ENCODE peak calls at places on chromosomes 6 and 20, in five cellular contexts. K is coronary artery, T is heart right ventricle, M is breast epithelium, Q is adrenal gland. L is an unnamed sample.

GRCh38 chr6:159306134-159306537 is 136.9 kb downstream of the FNDC1 start:
- DNase-seq in K (no peak), T (no peak), M (no peak), Q (no peak), L (no peak)

GRCh38 chr6:3484240-3484639 is 27.4 kb upstream of the SLC22A23 start:
- DNase-seq in K (no peak), T (no peak), M (no peak), Q (no peak), L (no peak)

GRCh38 chr6:133701633-133702331 is 187.1 kb upstream of the TCF21 start:
- DNase-seq in K (no peak), T (peak), M (no peak), Q (no peak), L (no peak)

GRCh38 chr20:32973077-32973717 is 31.0 kb downstream of the SUN5 start:
- DNase-seq in K (peak), T (no peak), M (no peak), Q (no peak), L (no peak)

GRCh38 chr20:4666001-4666470 is 55.7 kb upstream of the PRND start:
- DNase-seq in K (no peak), T (no peak), M (no peak), Q (no peak), L (no peak)

GRCh38 chr20:62337558-62338293 is 29.4 kb downstream of the LAMA5 start:
- DNase-seq in K (no peak), T (no peak), M (no peak), Q (no peak), L (no peak)

GRCh38 chr6:152673233-152673632 is 24.5 kb upstream of the MYCT1 start:
- DNase-seq in K (no peak), T (no peak), M (no peak), Q (no peak), L (no peak)

GRCh38 chr6:158467923-158468322 is 92.0 kb upstream of the TMEM181 start:
- DNase-seq in K (no peak), T (no peak), M (no peak), Q (no peak), L (no peak)

GRCh38 chr6:282867-283416 is 9.3 kb upstream of the DUSP22 start:
- DNase-seq in K (no peak), T (no peak), M (no peak), Q (no peak), L (no peak)

GRCh38 chr6:123589973-123590372 is 46.8 kb downstream of the TRDN start:
- DNase-seq in K (no peak), T (no peak), M (no peak), Q (no peak), L (no peak)

GRCh38 chr20:8798505-8798904 is 270.4 kb upstream of the PLCB4 start:
- DNase-seq in K (no peak), T (peak), M (no peak), Q (no peak), L (no peak)

GRCh38 chr20:58389324-58389967 is 417 bp downstream of the VAPB start:
- DNase-seq in K (no peak), T (peak), M (no peak), Q (no peak), L (no peak)

GRCh38 chr6:21587925-21588811 is 5.4 kb upstream of the SOX4 start:
- DNase-seq in K (peak), T (peak), M (peak), Q (peak), L (peak)

GRCh38 chr6:45148278-45148677 is 179.9 kb upstream of the RUNX2 start:
- DNase-seq in K (no peak), T (no peak), M (no peak), Q (no peak), L (no peak)

GRCh38 chr6:109891924-109892323 is 86.2 kb upstream of the GPR6 start:
- DNase-seq in K (no peak), T (no peak), M (no peak), Q (no peak), L (no peak)

GRCh38 chr20:33030076-33030475 is 1.4 kb upstream of the BPIFB6 start:
- DNase-seq in K (no peak), T (no peak), M (no peak), Q (no peak), L (no peak)

GRCh38 chr6:167302074-167302473 is 11.0 kb downstream of the UNC93A start:
- DNase-seq in K (no peak), T (no peak), M (no peak), Q (no peak), L (no peak)

GRCh38 chr20:18397090-18397489 is 69.7 kb downstream of the DZANK1 start:
- DNase-seq in K (no peak), T (no peak), M (no peak), Q (no peak), L (no peak)

GRCh38 chr20:54654460-54654859 is 179.1 kb downstream of the DOK5 start:
- DNase-seq in K (no peak), T (no peak), M (no peak), Q (no peak), L (no peak)

GRCh38 chr6:38477680-38478260 is 162.0 kb downstream of the BTBD9 start:
- DNase-seq in K (no peak), T (no peak), M (no peak), Q (no peak), L (no peak)

GRCh38 chr6:213284-213683 is 79.0 kb upstream of the DUSP22 start:
- DNase-seq in K (no peak), T (no peak), M (no peak), Q (no peak), L (no peak)

GRCh38 chr20:32467506-32468312 is 109.6 kb downstream of the ASXL1 start:
- DNase-seq in K (no peak), T (no peak), M (no peak), Q (no peak), L (no peak)

GRCh38 chr20:23641936-23642751 is 4.4 kb upstream of the CST3 start:
- DNase-seq in K (no peak), T (no peak), M (no peak), Q (no peak), L (no peak)

GRCh38 chr20:64065062-64065972 is 2.3 kb downstream of the TCEA2 start:
- DNase-seq in K (no peak), T (no peak), M (no peak), Q (no peak), L (no peak)

GRCh38 chr20:34271961-34272360 is 30.7 kb downstream of the ASIP start:
- DNase-seq in K (no peak), T (no peak), M (peak), Q (no peak), L (no peak)

GRCh38 chr6:39182604-39183003 is 46.7 kb downstream of the KCNK5 start:
- DNase-seq in K (no peak), T (no peak), M (no peak), Q (no peak), L (no peak)

GRCh38 chr6:142326539-142326938 is 24.7 kb downstream of the ADGRG6 start:
- DNase-seq in K (no peak), T (no peak), M (no peak), Q (no peak), L (no peak)

GRCh38 chr6:84967389-84967788 is 203.0 kb upstream of the TBX18 start:
- DNase-seq in K (no peak), T (no peak), M (no peak), Q (peak), L (no peak)

GRCh38 chr6:31113861-31114539 is 600 bp upstream of the PSORS1C1 start:
- DNase-seq in K (no peak), T (no peak), M (peak), Q (no peak), L (no peak)

GRCh38 chr6:130677312-130677711 is 149.9 kb upstream of the SMLR1 start:
- DNase-seq in K (no peak), T (no peak), M (no peak), Q (no peak), L (no peak)

GRCh38 chr20:10970109-10970508 is 296.3 kb upstream of the JAG1 start:
- DNase-seq in K (no peak), T (no peak), M (no peak), Q (no peak), L (no peak)

GRCh38 chr6:13342414-13343019 is 14.2 kb upstream of the TBC1D7 start:
- DNase-seq in K (no peak), T (no peak), M (no peak), Q (no peak), L (no peak)

GRCh38 chr6:164188861-164189260 is 774.3 kb downstream of the QKI start:
- DNase-seq in K (no peak), T (no peak), M (no peak), Q (no peak), L (no peak)

GRCh38 chr6:38266921-38267354 is 372.8 kb downstream of the BTBD9 start:
- DNase-seq in K (no peak), T (no peak), M (no peak), Q (no peak), L (no peak)

GRCh38 chr6:119276211-119276610 is 73.3 kb downstream of the MAN1A1 start:
- DNase-seq in K (no peak), T (no peak), M (no peak), Q (no peak), L (no peak)

GRCh38 chr20:47989957-47990356 is 204.7 kb upstream of the SULF2 start:
- DNase-seq in K (no peak), T (no peak), M (peak), Q (no peak), L (no peak)

GRCh38 chr20:33915726-33916331 is 77.9 kb upstream of the RALY start:
- DNase-seq in K (no peak), T (no peak), M (no peak), Q (peak), L (no peak)

GRCh38 chr6:163149535-163149848 is 265.0 kb upstream of the QKI start:
- DNase-seq in K (no peak), T (no peak), M (no peak), Q (no peak), L (no peak)

GRCh38 chr6:32194825-32195651 is 2.6 kb upstream of the GPSM3 start:
- DNase-seq in K (peak), T (peak), M (peak), Q (no peak), L (no peak)

GRCh38 chr20:58408603-58409246 is 19.7 kb downstream of the VAPB start:
- DNase-seq in K (no peak), T (no peak), M (no peak), Q (no peak), L (no peak)

GRCh38 chr6:4928426-4928825 is 75.4 kb downstream of the RPP40 start:
- DNase-seq in K (no peak), T (no peak), M (no peak), Q (no peak), L (no peak)
- H3K27ac ChIP-seq in K (no peak), T (no peak), M (no peak), Q (no peak), L (no peak)

GRCh38 chr20:40713508-40713907 is 24.5 kb upstream of the MAFB start:
- DNase-seq in K (no peak), T (peak), M (no peak), Q (no peak), L (no peak)
- H3K4me3 ChIP-seq in K (no peak), T (no peak), M (no peak), Q (no peak), L (no peak)

GRCh38 chr6:2482773-2483172 is 237.4 kb upstream of the GMDS start:
- DNase-seq in K (no peak), T (no peak), M (no peak), Q (no peak), L (no peak)
- TF ChIP-seq CTCF in K (no peak), T (no peak), M (no peak), Q (no peak), L (no peak)

GRCh38 chr6:157058574-157058973 is 264.7 kb downstream of the TMEM242 start:
- DNase-seq in K (no peak), T (no peak), M (no peak), Q (no peak), L (no peak)

GRCh38 chr6:157059781-157060180 is 263.5 kb downstream of the TMEM242 start:
- DNase-seq in K (no peak), T (peak), M (peak), Q (no peak), L (no peak)

GRCh38 chr6:157061770-157062594 is 261.3 kb downstream of the TMEM242 start:
- DNase-seq in K (no peak), T (no peak), M (no peak), Q (no peak), L (no peak)

GRCh38 chr6:157063176-157063934 is 260.0 kb downstream of the TMEM242 start:
- DNase-seq in K (no peak), T (no peak), M (no peak), Q (no peak), L (no peak)

DNA sequence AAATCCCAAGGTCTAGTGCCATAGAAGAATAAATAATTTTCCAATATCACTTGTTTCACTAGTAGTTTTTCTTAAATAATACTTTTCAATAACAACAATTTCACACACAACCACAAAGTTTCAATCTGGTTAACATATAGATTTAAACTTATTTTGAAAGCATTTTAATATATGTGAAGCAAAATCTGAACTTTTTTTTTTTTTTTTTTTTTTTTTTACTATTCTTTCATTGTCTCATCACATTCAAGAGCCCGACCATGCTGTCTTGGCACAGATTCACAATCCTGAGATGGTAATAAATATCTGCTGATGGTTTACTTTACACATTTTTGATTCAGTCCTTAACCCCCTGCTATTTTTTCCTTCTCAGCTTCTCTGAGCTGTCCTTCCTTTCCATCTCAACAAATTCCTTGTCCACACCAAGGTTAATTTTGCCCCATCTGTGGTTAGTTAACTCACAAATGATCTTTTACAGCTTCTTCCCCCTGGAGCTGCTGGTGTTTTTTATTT is 262.8 kb downstream of the TMEM242 start:
- DNase-seq in K (no peak), T (no peak), M (no peak), Q (no peak), L (no peak)
- H3K27ac ChIP-seq in K (no peak), T (no peak), M (peak), Q (no peak), L (no peak)

GRCh38 chr6:108837236-108837971 is 10.8 kb upstream of the ARMC2 start:
- DNase-seq in K (no peak), T (no peak), M (no peak), Q (no peak), L (no peak)
- H3K4me3 ChIP-seq in K (no peak), T (no peak), M (no peak), Q (no peak), L (no peak)

DNA sequence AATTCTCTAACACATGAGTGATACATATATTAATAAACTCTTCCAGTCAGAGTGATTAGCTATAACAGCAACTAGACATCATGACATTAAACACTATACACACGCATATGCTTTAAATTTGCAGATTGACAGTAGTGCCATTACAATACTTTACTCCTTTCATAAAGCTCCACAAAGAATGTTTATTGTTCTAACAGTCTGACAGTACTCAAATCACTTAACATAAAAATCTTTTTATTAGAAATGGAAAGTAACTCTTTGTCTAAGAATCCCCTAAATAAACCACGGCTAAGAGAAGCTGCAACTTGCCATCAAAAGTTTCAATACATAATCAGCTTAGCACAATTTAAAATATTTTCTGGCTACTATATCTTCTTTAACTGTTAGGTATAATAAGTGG is 24.0 kb downstream of the SNX3 start:
- DNase-seq in K (no peak), T (no peak), M (no peak), Q (no peak), L (no peak)
- TF ChIP-seq CTCF in K (no peak), T (no peak), M (no peak), Q (no peak), L (no peak)

DNA sequence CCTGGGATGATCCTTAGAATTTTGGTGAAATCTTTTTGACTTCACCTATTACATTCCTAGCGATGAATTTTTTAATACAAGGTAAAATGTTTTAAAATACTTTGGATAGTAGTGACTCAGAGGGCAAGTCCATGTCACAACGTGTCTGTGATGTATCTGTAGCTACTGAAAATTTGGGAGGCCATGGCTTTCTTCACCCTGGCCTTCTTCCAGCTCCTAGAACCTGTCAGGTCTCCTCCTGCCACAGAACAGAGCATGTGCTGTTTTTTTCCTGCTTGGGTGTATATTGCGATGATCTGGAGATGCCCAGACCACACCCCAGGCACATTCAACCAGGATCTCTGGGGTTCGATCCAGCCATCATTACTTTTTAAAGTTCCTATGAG is 194.4 kb downstream of the BTBD3 start:
- DNase-seq in K (no peak), T (no peak), M (peak), Q (no peak), L (no peak)
- H3K27ac ChIP-seq in K (no peak), T (no peak), M (peak), Q (no peak), L (no peak)

GRCh38 chr20:52105573-52106422 is 85.8 kb downstream of the ZFP64 start:
- DNase-seq in K (no peak), T (no peak), M (peak), Q (no peak), L (no peak)
- H3K4me3 ChIP-seq in K (peak), T (peak), M (peak), Q (no peak), L (peak)

GRCh38 chr20:52001999-52002666 is 189.4 kb downstream of the ZFP64 start:
- DNase-seq in K (no peak), T (no peak), M (no peak), Q (no peak), L (no peak)
- TF ChIP-seq CTCF in K (no peak), T (no peak), M (no peak), Q (no peak), L (no peak)

GRCh38 chr20:536426-537012 is 7.1 kb downstream of the CSNK2A1 start:
- DNase-seq in K (no peak), T (no peak), M (no peak), Q (no peak), L (no peak)
- H3K27ac ChIP-seq in K (no peak), T (no peak), M (peak), Q (no peak), L (no peak)